ENCODE peak calls at places on chromosomes 13 and 19, in five cellular contexts. I is HCT116, U is H1, K is stomach, N is HepG2. O is an unnamed sample.

GRCh38 chr13:113078895-113079720 is 26.5 kb upstream of the F7 start:
- DNase-seq in K (no peak), I (no peak), U (no peak), N (no peak), O (no peak)

GRCh38 chr13:31755803-31756212 is 16.5 kb downstream of the RXFP2 start:
- DNase-seq in U (no peak), N (no peak), I (no peak), K (no peak), O (no peak)

GRCh38 chr13:22455036-22455435 is 725.7 kb upstream of the SGCG start:
- DNase-seq in K (no peak), I (no peak), N (no peak), U (no peak), O (no peak)

GRCh38 chr13:90868321-90868920 is 479.1 kb upstream of the MIR17HG start:
- DNase-seq in N (peak; percentile 3), U (no peak), K (no peak), I (peak; percentile 8), O (no peak)

GRCh38 chr13:31236211-31236786 is 36.5 kb downstream of the B3GLCT start:
- DNase-seq in N (peak; percentile 31), I (peak; percentile 15), K (no peak), U (no peak), O (no peak)

GRCh38 chr13:113945857-113946408 is 27.9 kb downstream of the C13orf46 start:
- DNase-seq in K (no peak), U (no peak), N (no peak), I (no peak), O (no peak)

GRCh38 chr13:44648392-44649117 is 72.4 kb upstream of the TSC22D1 start:
- DNase-seq in U (no peak), N (peak; percentile 45), K (no peak), I (peak; percentile 21), O (no peak)

GRCh38 chr19:35806597-35806996 is 6.0 kb downstream of the PRODH2 start:
- DNase-seq in U (no peak), I (no peak), N (no peak), K (no peak), O (no peak)

GRCh38 chr13:90448466-90449037 is 898.9 kb upstream of the MIR17HG start:
- DNase-seq in K (no peak), I (no peak), U (no peak), N (no peak), O (no peak)

GRCh38 chr19:35030257-35031071 is at the start of gene SCN1B:
- DNase-seq in N (peak; percentile 31), I (peak; percentile 22), K (peak; percentile 62), U (no peak), O (no peak)

GRCh38 chr13:77328819-77329132 is 1.9 kb upstream of the MYCBP2 start:
- DNase-seq in I (no peak), N (no peak), K (no peak), U (no peak), O (no peak)

GRCh38 chr19:1910169-1910568 is 5.0 kb downstream of the ADAT3 start:
- DNase-seq in N (no peak), U (no peak), K (no peak), I (no peak), O (no peak)
- TF ChIP-seq POLR2A in N (no peak), U (no peak), K (no peak), I (no peak), O (no peak)

GRCh38 chr19:7703332-7703731 is 1.4 kb upstream of the FCER2 start:
- DNase-seq in I (no peak), K (no peak), U (no peak), N (no peak), O (no peak)
- H3K4me3 ChIP-seq in I (no peak overlapping the region), K (no peak overlapping the region), U (no peak overlapping the region), N (no peak overlapping the region), O (no peak overlapping the region)

DNA sequence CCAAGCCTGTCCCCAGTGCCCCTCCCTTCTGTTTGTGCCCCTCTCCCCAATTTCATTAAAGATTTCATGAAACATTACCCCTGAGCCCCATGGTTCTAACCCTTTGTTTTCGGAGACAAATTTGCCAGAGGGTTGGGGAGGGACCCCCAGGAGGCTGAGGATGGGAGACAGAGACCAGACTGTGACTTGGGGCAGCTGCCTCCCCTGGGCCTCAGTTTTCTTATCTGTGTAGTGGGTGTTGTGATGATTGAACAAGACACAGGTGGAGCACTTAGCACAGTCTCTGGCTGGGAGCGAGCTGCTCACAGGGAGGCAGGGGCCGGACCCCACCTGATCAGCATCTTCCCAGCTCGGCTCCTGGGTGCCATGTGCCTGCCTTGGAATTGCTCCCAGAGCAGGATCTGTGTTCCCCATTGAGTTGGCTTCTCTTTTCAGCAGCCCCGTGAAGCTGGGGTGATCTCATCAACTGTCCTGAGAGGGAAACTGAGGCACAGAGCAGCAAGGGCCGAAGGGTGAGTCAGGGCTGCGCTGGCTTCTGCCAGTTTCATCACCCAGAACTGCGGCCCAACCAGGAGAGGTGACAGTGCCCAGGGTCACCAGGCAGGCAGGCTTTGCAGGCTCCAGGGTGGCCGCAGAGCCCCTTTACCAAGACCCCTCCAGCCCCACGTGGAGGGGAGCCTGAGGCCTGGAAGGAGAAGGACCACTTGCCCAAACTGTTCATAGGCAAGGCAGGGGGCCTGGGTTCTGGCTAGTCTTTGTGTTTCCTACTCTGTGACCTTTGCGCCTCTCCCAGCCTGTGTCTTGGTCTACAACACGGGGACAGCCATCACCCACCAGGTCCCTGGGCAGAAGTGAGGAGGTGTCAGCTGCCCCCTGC is 6.9 kb downstream of the IRF3 start:
- DNase-seq in N (no peak), U (no peak), K (no peak), I (no peak), O (no peak)
- TF ChIP-seq POLR2AphosphoS5 in N (no peak), U (no peak), K (no peak), I (no peak), O (no peak)

GRCh38 chr19:46610851-46611770 is 10.0 kb downstream of the CALM3 start:
- DNase-seq in I (no peak), K (no peak), N (no peak), U (no peak), O (no peak)
- TF ChIP-seq POLR2A in I (no peak), K (no peak), N (no peak), U (no peak), O (no peak)

GRCh38 chr19:14405758-14406644 is 13.1 kb downstream of the DDX39A start:
- DNase-seq in K (peak; percentile 91), I (peak; percentile 89), N (peak; percentile 81), U (peak; percentile 97), O (no peak)

GRCh38 chr19:14407889-14408640 is 11.1 kb downstream of the DDX39A start:
- DNase-seq in K (peak; percentile 58), U (no peak), N (peak; percentile 13), I (no peak), O (no peak)

GRCh38 chr19:14404322-14404721 is 14.8 kb downstream of the DDX39A start:
- DNase-seq in U (no peak), I (no peak), N (no peak), K (no peak), O (no peak)

GRCh38 chr19:14406645-14407331 is 12.4 kb downstream of the DDX39A start:
- DNase-seq in K (no peak), N (no peak), I (no peak), U (no peak), O (no peak)

GRCh38 chr19:14405380-14405757 is 13.8 kb downstream of the DDX39A start:
- DNase-seq in K (no peak), N (no peak), I (no peak), U (no peak), O (no peak)
- H3K4me3 ChIP-seq in K (no peak overlapping the region), N (no peak overlapping the region), I (no peak overlapping the region), U (peak overlapping the region; percentile 48), O (no peak overlapping the region)

GRCh38 chr19:49368711-49369358 is 5.2 kb downstream of the DKKL1 start:
- DNase-seq in U (no peak), I (no peak), K (no peak), N (no peak), O (no peak)
- TF ChIP-seq POLR2AphosphoS5 in U (no peak), I (no peak), K (no peak), N (no peak), O (no peak)

O was measured in vagina.